ENCODE peak calls at places on chromosomes 11 and 22, in four cellular contexts. One of them, this sample, is unnamed.

GRCh38 chr11:820655-821512 is 2.2 kb downstream of the PNPLA2 start:
- DNase-seq in body of pancreas: peak; percentile 97
- DNase-seq in DND-41: no peak
- DNase-seq in CD4-positive, alpha-beta T cell: no peak
- DNase-seq in this sample: no peak

GRCh38 chr22:31921106-31921505 is 23.2 kb upstream of the YWHAH start:
- DNase-seq in DND-41: no peak
- DNase-seq in CD4-positive, alpha-beta T cell: no peak
- DNase-seq in body of pancreas: no peak
- DNase-seq in this sample: no peak

GRCh38 chr11:45399166-45399565 is 113.0 kb upstream of the SYT13 start:
- DNase-seq in DND-41: no peak
- DNase-seq in body of pancreas: no peak
- DNase-seq in CD4-positive, alpha-beta T cell: no peak
- DNase-seq in this sample: no peak

GRCh38 chr11:29780756-29781155 is 236.1 kb downstream of the KCNA4 start:
- DNase-seq in DND-41: peak; percentile 5
- DNase-seq in body of pancreas: no peak
- DNase-seq in CD4-positive, alpha-beta T cell: no peak
- DNase-seq in this sample: no peak

GRCh38 chr11:128776434-128777284 is 82.8 kb downstream of the FLI1 start:
- DNase-seq in DND-41: peak; percentile 37
- DNase-seq in CD4-positive, alpha-beta T cell: no peak
- DNase-seq in body of pancreas: peak; percentile 56
- DNase-seq in this sample: no peak

GRCh38 chr11:78207532-78208256 is 19.0 kb downstream of the USP35 start:
- DNase-seq in CD4-positive, alpha-beta T cell: no peak
- DNase-seq in body of pancreas: no peak
- DNase-seq in DND-41: no peak
- DNase-seq in this sample: no peak

GRCh38 chr22:37623075-37624016 is 14.7 kb downstream of the GGA1 start:
- DNase-seq in CD4-positive, alpha-beta T cell: peak; percentile 71
- DNase-seq in DND-41: peak; percentile 81
- DNase-seq in body of pancreas: peak; percentile 60
- DNase-seq in this sample: no peak

GRCh38 chr22:49406879-49407587 is 420.6 kb downstream of the BRD1 start:
- DNase-seq in body of pancreas: no peak
- DNase-seq in CD4-positive, alpha-beta T cell: no peak
- DNase-seq in DND-41: no peak
- DNase-seq in this sample: no peak

GRCh38 chr11:28690746-28691145 is 582.6 kb downstream of the METTL15 start:
- DNase-seq in DND-41: no peak
- DNase-seq in body of pancreas: no peak
- DNase-seq in CD4-positive, alpha-beta T cell: no peak
- DNase-seq in this sample: no peak

GRCh38 chr11:26134481-26135355 is 197.2 kb upstream of the ANO3 start:
- DNase-seq in CD4-positive, alpha-beta T cell: no peak
- DNase-seq in body of pancreas: no peak
- DNase-seq in DND-41: no peak
- DNase-seq in this sample: no peak
- TF ChIP-seq CTCF in CD4-positive, alpha-beta T cell: no peak
- TF ChIP-seq CTCF in body of pancreas: peak; percentile 11
- TF ChIP-seq CTCF in DND-41: no peak
- TF ChIP-seq CTCF in this sample: no peak

GRCh38 chr11:69729252-69729651 is 25.4 kb upstream of the FGF19 start:
- DNase-seq in body of pancreas: no peak
- DNase-seq in CD4-positive, alpha-beta T cell: no peak
- DNase-seq in DND-41: no peak
- DNase-seq in this sample: no peak

GRCh38 chr11:69726019-69726418 is 22.2 kb upstream of the FGF19 start:
- DNase-seq in DND-41: no peak
- DNase-seq in CD4-positive, alpha-beta T cell: no peak
- DNase-seq in body of pancreas: no peak
- DNase-seq in this sample: no peak

GRCh38 chr11:69730500-69730899 is 26.7 kb upstream of the FGF19 start:
- DNase-seq in DND-41: no peak
- DNase-seq in CD4-positive, alpha-beta T cell: no peak
- DNase-seq in body of pancreas: no peak
- DNase-seq in this sample: no peak

GRCh38 chr11:69726481-69726880 is 22.7 kb upstream of the FGF19 start:
- DNase-seq in DND-41: no peak
- DNase-seq in CD4-positive, alpha-beta T cell: no peak
- DNase-seq in body of pancreas: no peak
- DNase-seq in this sample: no peak

GRCh38 chr11:69727266-69727665 is 23.4 kb upstream of the FGF19 start:
- DNase-seq in CD4-positive, alpha-beta T cell: no peak
- DNase-seq in body of pancreas: no peak
- DNase-seq in DND-41: no peak
- DNase-seq in this sample: no peak
- TF ChIP-seq CTCF in CD4-positive, alpha-beta T cell: no peak
- TF ChIP-seq CTCF in body of pancreas: no peak
- TF ChIP-seq CTCF in DND-41: no peak
- TF ChIP-seq CTCF in this sample: no peak

DNA sequence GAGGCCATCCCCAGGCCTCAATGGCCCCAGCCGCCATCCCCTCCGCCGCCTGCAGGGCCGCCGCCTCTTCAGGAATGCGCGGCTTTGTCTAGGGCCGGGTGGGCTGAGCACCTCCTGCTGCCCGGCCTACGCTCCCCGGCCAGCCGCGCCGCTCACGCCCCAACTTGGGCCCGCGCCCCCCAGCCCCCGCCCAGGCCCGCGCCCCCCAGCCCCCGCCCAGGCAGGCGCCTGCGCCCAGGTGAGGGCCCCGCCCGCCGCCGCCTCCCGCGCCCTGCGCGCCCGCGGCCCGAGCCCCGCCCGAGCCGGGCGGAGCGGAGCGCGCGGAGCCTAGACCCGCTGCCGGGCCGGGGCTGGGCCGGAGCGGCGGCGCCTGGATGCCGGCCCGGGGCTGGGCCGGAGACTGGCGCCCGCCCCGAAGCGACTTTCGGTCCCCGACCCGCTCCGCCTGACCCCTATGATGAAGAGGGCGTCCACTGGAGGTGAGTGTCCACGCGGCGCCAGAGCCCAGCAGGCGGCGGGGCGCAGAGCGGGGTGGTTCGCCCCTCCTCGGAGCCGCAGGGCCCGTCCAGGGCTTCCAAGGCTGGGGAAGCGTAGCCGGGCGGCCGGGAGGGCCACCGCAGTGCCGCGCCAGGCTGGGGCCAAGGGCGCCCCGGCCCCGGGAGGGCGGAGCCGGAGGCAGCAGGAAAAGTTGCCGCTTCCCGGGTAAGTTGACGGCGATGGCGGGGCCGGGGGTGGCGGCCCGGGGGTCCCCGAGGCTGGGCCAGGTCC is 34.3 kb upstream of the PRODH start:
- DNase-seq in CD4-positive, alpha-beta T cell: no peak
- DNase-seq in body of pancreas: peak; percentile 45
- DNase-seq in DND-41: no peak
- DNase-seq in this sample: no peak
- TF ChIP-seq CTCF in CD4-positive, alpha-beta T cell: no peak
- TF ChIP-seq CTCF in body of pancreas: no peak
- TF ChIP-seq CTCF in DND-41: no peak
- TF ChIP-seq CTCF in this sample: no peak

DNA sequence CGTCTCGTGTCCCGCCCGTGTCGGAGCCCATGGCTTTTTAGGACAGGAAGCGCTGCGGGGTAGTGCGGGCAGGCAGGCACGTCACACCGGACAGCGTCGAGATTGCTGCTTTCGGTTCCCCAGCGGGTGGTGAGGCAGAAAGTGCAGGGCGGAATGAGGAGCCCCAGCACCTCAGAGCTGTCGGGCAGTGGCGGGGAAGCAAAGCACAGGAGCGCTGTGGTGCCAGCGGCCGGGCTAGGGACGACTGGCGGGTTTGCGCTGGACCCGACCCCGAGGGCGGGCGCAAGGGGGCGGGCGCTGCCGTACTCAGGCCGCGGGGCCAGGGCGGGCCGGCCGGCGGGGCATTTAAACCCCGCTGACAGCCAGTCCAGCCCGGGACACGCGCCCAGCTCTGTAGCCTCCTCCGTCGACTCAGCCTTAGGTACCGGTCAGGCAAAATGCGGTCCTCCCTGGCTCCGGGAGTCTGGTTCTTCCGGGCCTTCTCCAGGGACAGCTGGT is at the start of gene SLC37A2:
- DNase-seq in body of pancreas: peak; percentile 64
- DNase-seq in DND-41: no peak
- DNase-seq in CD4-positive, alpha-beta T cell: peak; percentile 9
- DNase-seq in this sample: no peak
- TF ChIP-seq CTCF in body of pancreas: peak; percentile 28
- TF ChIP-seq CTCF in DND-41: no peak
- TF ChIP-seq CTCF in CD4-positive, alpha-beta T cell: no peak
- TF ChIP-seq CTCF in this sample: no peak

DNA sequence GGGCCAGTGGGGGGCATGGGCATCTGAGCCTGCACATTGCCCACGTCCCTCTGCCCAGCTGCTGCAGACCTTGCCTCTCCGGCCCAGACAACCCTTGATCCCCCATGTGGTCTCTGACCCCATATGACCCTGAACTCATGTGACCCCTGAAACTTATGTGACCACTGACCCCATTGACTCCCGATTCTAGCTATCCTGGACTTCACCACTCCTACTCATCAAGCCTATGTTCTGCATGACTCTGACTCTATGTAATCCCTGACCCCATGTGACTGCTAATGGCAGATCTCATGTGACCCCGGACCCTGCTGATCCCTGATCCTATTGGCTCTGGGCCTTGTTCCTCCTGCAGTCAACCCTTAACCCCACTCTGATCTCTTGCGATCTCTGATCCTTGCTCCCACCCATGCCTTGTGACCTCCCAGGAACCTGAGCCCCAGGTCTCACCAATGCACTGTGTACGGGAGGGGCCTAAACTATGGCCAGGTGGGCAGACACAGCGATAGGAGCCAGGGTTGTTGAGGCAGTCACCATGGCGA is 5.7 kb downstream of the LTBP3 start:
- DNase-seq in body of pancreas: no peak
- DNase-seq in CD4-positive, alpha-beta T cell: no peak
- DNase-seq in DND-41: no peak
- DNase-seq in this sample: no peak
- TF ChIP-seq CTCF in body of pancreas: no peak
- TF ChIP-seq CTCF in CD4-positive, alpha-beta T cell: no peak
- TF ChIP-seq CTCF in DND-41: no peak
- TF ChIP-seq CTCF in this sample: no peak

This sample was measured in omental fat pad.